ENCODE peak calls at places on chromosomes 16 and 17, in seven cellular contexts. D, S, C, A, V, B and O are unnamed samples.

GRCh38 chr16:69931631-69932030 is 19.5 kb upstream of the CLEC18A start:
- DNase-seq in V (no peak), C (no peak), D (no peak), B (no peak), A (no peak), S (no peak), O (no peak)

GRCh38 chr16:71448274-71448866 is 6.5 kb upstream of the TLE7 start:
- DNase-seq in C (no peak), D (no peak), V (no peak), B (no peak), S (no peak), A (no peak), O (no peak)

GRCh38 chr16:71830359-71830758 is 15.4 kb upstream of the ATXN1L start:
- DNase-seq in D (no peak), V (no peak), S (no peak), C (no peak), B (no peak), A (no peak), O (no peak)

GRCh38 chr17:40035162-40035559 is 19.0 kb downstream of the MED24 start:
- DNase-seq in C (no peak), V (peak), A (peak), D (peak), S (no peak), B (peak), O (no peak)

GRCh38 chr16:28105954-28106353 is 42.4 kb upstream of the GSG1L start:
- DNase-seq in C (no peak), S (no peak), D (no peak), A (no peak), V (no peak), B (no peak), O (no peak)

GRCh38 chr16:81447383-81448101 is 2.9 kb downstream of the CMIP start:
- DNase-seq in V (no peak), A (no peak), C (peak), D (peak), B (no peak), S (no peak), O (peak)

GRCh38 chr16:67967183-67967955 is 1.1 kb downstream of the SLC12A4 start:
- DNase-seq in S (no peak), D (peak), B (no peak), C (no peak), V (no peak), A (no peak), O (no peak)

GRCh38 chr17:64683791-64684190 is 21.7 kb upstream of the SMURF2 start:
- DNase-seq in C (no peak), B (peak), V (no peak), A (no peak), D (no peak), S (no peak), O (no peak)

GRCh38 chr17:32382526-32383223 is 32.7 kb downstream of the ZNF207 start:
- DNase-seq in D (no peak), A (no peak), B (no peak), C (no peak), S (no peak), V (no peak), O (no peak)

GRCh38 chr17:74903671-74904070 is 10.2 kb upstream of the FADS6 start:
- DNase-seq in B (no peak), A (no peak), C (no peak), D (no peak), V (no peak), S (no peak), O (no peak)